ENCODE peak calls at places on chromosomes 5 and 9, in five cellular contexts. F is suprapubic skin, I is heart right ventricle, K is cardiac muscle cell, Y is foreskin fibroblast. V is an unnamed sample.

GRCh38 chr9:35195683-35196082 is 33.9 kb downstream of the UNC13B start:
- DNase-seq in I (no peak), F (no peak), Y (peak; percentile 15), K (no peak), V (no peak)

GRCh38 chr5:122297587-122298298 is 14.3 kb upstream of the SNCAIP start:
- DNase-seq in Y (no peak), I (no peak), K (no peak), F (no peak), V (no peak)

GRCh38 chr5:757346-757930 is 27.1 kb downstream of the ZDHHC11B start:
- DNase-seq in K (no peak), I (no peak), F (peak; percentile 78), Y (no peak), V (no peak)

GRCh38 chr9:125637264-125637663 is 69.7 kb downstream of the MAPKAP1 start:
- DNase-seq in I (no peak), K (no peak), Y (no peak), F (no peak), V (no peak)

GRCh38 chr5:174725261-174725990 is 1.0 kb downstream of the MSX2 start:
- DNase-seq in I (no peak), Y (no peak), K (no peak), F (no peak), V (no peak)

GRCh38 chr9:107141967-107142366 is 141.1 kb upstream of the RAD23B start:
- DNase-seq in Y (no peak), I (no peak), K (no peak), F (no peak), V (no peak)

GRCh38 chr9:99050292-99050911 is 54.5 kb upstream of the TGFBR1 start:
- DNase-seq in Y (peak; percentile 25), I (no peak), K (no peak), F (no peak), V (no peak)

GRCh38 chr9:109341561-109341960 is 20.7 kb upstream of the EPB41L4B start:
- DNase-seq in K (no peak), I (no peak), Y (no peak), F (no peak), V (no peak)

GRCh38 chr9:136437430-136437829 is 2.2 kb downstream of the INPP5E start:
- DNase-seq in K (no peak), F (no peak), Y (peak; percentile 34), I (no peak), V (no peak)

GRCh38 chr5:132176987-132177386 is 50.7 kb downstream of the P4HA2 start:
- DNase-seq in F (no peak), K (no peak), Y (no peak), I (no peak), V (no peak)

GRCh38 chr5:6714221-6715041 is 1.2 kb downstream of the TENT4A start:
- DNase-seq in K (peak; percentile 50), F (no peak), Y (no peak), I (peak; percentile 35), V (no peak)

GRCh38 chr5:463952-464351 is 21.0 kb downstream of the EXOC3 start:
- DNase-seq in K (no peak), F (peak; percentile 23), Y (no peak), I (peak; percentile 3), V (no peak)

GRCh38 chr9:129250786-129251185 is 72.7 kb upstream of the IER5L start:
- DNase-seq in Y (no peak), I (no peak), K (no peak), F (no peak), V (no peak)

GRCh38 chr9:68508547-68508946 is 32.1 kb downstream of the TMEM252 start:
- DNase-seq in F (no peak), Y (no peak), I (no peak), K (no peak), V (no peak)

GRCh38 chr5:151230048-151230680 is 6.3 kb upstream of the CCDC69 start:
- DNase-seq in K (no peak), I (no peak), Y (no peak), F (no peak), V (no peak)

GRCh38 chr5:181127456-181127855 is 3.5 kb downstream of the OR2V1 start:
- DNase-seq in K (no peak), F (peak; percentile 50), I (no peak), Y (no peak), V (no peak)

GRCh38 chr5:126610163-126610562 is 9.4 kb downstream of the PHAX start:
- DNase-seq in Y (no peak), F (no peak), K (no peak), I (no peak), V (no peak)

GRCh38 chr9:132350861-132351315 is 3.9 kb downstream of the SETX start:
- DNase-seq in F (no peak), Y (no peak), I (no peak), K (no peak), V (no peak)

GRCh38 chr9:134475051-134475790 is 149.0 kb downstream of the RXRA start:
- DNase-seq in F (peak; percentile 88), K (no peak), Y (peak; percentile 85), I (peak; percentile 80), V (no peak)

GRCh38 chr5:143074414-143074996 is 304.3 kb downstream of the ARHGAP26 start:
- DNase-seq in F (no peak), Y (no peak), K (no peak), I (no peak), V (no peak)

GRCh38 chr5:94196959-94197358 is 421.4 kb downstream of the KIAA0825 start:
- DNase-seq in K (no peak), Y (no peak), I (no peak), F (no peak), V (no peak)

GRCh38 chr5:115855959-115856358 is 14.2 kb downstream of the AP3S1 start:
- DNase-seq in F (no peak), K (no peak), I (no peak), Y (no peak), V (no peak)

GRCh38 chr9:92265159-92265558 is 28.3 kb downstream of the IARS1 start:
- DNase-seq in F (no peak), K (no peak), I (no peak), Y (peak; percentile 71), V (no peak)

GRCh38 chr9:96859461-96860198 is 5.3 kb upstream of the ZNF782 start:
- DNase-seq in Y (peak; percentile 45), F (no peak), K (no peak), I (no peak), V (no peak)

GRCh38 chr9:134326754-134327526 is 685 bp downstream of the RXRA start:
- DNase-seq in Y (no peak), I (peak; percentile 52), F (no peak), K (peak; percentile 74), V (no peak)

GRCh38 chr9:14926941-14927624 is 16.9 kb upstream of the FREM1 start:
- DNase-seq in I (no peak), F (no peak), Y (no peak), K (peak; percentile 25), V (no peak)

GRCh38 chr5:54460181-54460919 is 4.9 kb downstream of the HSPB3 start:
- DNase-seq in F (no peak), K (peak; percentile 26), I (no peak), Y (peak; percentile 61), V (no peak)

GRCh38 chr5:150291388-150292385 is 2.1 kb upstream of the CAMK2A start:
- DNase-seq in K (no peak), I (no peak), F (no peak), Y (no peak), V (no peak)

GRCh38 chr5:92580814-92581213 is 1000.2 kb downstream of the NR2F1-AS1 start:
- DNase-seq in I (no peak), Y (no peak), K (no peak), F (no peak), V (no peak)

GRCh38 chr5:96275051-96275450 is 158.0 kb downstream of the PCSK1 start:
- DNase-seq in Y (no peak), K (no peak), F (no peak), I (no peak), V (no peak)

GRCh38 chr5:146076455-146076854 is 28.9 kb downstream of the PLAC8L1 start:
- DNase-seq in F (no peak), K (peak; percentile 39), Y (no peak), I (no peak), V (no peak)
- H3K4me3 ChIP-seq in F (no peak overlapping the region), K (no peak overlapping the region), Y (no peak overlapping the region), I (no peak overlapping the region), V (no peak overlapping the region)

DNA sequence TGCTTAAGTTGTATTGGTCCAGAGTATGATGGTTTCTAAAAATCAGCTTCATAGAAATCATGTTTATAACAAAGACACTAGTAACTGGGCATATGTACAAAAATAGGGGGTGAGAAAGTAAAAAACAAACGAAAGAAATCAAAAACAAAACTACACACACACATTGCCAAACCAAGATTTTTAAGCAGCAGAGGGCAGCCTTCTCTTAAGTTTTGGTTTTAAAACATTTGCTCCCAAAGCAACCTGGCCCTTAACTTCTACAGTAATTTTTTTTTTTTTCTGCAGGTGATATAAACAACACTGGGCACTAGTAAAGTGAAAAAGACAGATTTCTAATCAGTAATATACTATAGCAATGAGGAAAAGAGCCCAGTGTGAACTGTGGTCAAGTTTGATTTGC is 13.5 kb upstream of the GAPT start:
- DNase-seq in F (no peak), I (no peak), K (no peak), Y (no peak), V (no peak)
- TF ChIP-seq CTCF in F (no peak), I (no peak), K (peak; percentile 26), Y (peak; percentile 11), V (no peak)

DNA sequence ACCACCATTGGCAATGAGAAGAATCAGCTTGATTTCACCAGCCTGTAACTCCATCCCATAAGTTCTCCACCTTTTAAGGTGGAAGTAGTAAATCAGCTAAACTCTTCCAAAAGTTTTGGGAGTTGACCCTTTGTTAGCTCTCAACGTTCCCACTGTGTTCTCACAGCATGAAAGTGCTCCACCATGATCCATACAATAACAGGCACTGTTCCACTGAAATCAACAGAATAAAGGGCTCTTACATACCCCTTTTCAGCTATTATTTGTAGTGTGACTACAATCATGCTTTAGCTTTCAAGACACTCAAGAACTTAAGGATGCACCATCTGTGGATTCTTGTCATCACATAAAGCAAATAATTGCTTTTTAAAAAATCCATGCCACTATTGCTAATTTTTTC is 81.6 kb downstream of the PPP2R2B start:
- DNase-seq in K (no peak), I (no peak), Y (no peak), F (no peak), V (no peak)
- H3K4me3 ChIP-seq in K (no peak overlapping the region), I (no peak overlapping the region), Y (no peak overlapping the region), F (no peak overlapping the region), V (no peak overlapping the region)

GRCh38 chr9:114054191-114054690 is 23.9 kb downstream of the AMBP start:
- DNase-seq in I (no peak), K (no peak), F (peak; percentile 48), Y (no peak), V (no peak)
- TF ChIP-seq CTCF in I (no peak), K (no peak), F (no peak), Y (no peak), V (no peak)

GRCh38 chr5:113771483-113771882 is 258.0 kb downstream of the YTHDC2 start:
- DNase-seq in Y (no peak), F (no peak), I (no peak), K (no peak), V (no peak)

GRCh38 chr5:113776168-113776567 is 262.7 kb downstream of the YTHDC2 start:
- DNase-seq in I (no peak), Y (no peak), K (no peak), F (no peak), V (no peak)

DNA sequence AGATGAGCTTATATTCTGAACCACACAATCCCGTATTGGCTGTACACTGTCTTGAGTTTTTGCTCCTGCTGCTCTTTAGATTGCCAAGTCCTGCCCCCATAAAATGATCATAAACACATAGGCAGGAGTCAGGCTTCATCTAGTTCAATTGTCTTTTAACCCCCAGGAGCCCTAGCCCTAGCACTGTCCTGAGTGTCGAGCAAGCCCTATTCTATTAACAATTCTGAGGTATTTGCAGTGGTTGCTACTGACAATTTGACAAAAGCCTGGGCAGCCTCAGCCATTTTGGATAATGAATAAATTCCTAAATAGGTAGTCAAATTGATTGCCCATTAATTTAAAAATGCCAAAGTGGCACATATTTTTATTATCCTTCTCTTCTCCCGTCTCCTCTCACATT is 257.2 kb downstream of the YTHDC2 start:
- DNase-seq in F (no peak), Y (no peak), I (no peak), K (no peak), V (no peak)
- H3K4me3 ChIP-seq in F (no peak overlapping the region), Y (no peak overlapping the region), I (no peak overlapping the region), K (no peak overlapping the region), V (no peak overlapping the region)

V was measured in AG09309.